ENCODE peak calls at places on chromosomes 1 and 21, in six cellular contexts. One of them, this sample, is unnamed.

GRCh38 chr1:222798111-222798510 is 16.7 kb upstream of the DISP1 start:
- DNase-seq in K562: no peak
- DNase-seq in HCT116: no peak
- DNase-seq in NT2/D1: no peak
- DNase-seq in GM12878: no peak
- DNase-seq in HepG2: peak
- DNase-seq in this sample: no peak

GRCh38 chr1:15417365-15417934 is 7.8 kb downstream of the EFHD2 start:
- DNase-seq in NT2/D1: no peak
- DNase-seq in K562: peak
- DNase-seq in GM12878: no peak
- DNase-seq in HCT116: no peak
- DNase-seq in HepG2: no peak
- DNase-seq in this sample: no peak

GRCh38 chr1:59752556-59753412 is 62.0 kb upstream of the HOOK1 start:
- DNase-seq in HCT116: no peak
- DNase-seq in HepG2: no peak
- DNase-seq in NT2/D1: no peak
- DNase-seq in GM12878: peak
- DNase-seq in K562: no peak
- DNase-seq in this sample: no peak

GRCh38 chr1:41347276-41347675 is 14.0 kb upstream of the FOXO6 start:
- DNase-seq in HCT116: no peak
- DNase-seq in HepG2: no peak
- DNase-seq in K562: no peak
- DNase-seq in NT2/D1: no peak
- DNase-seq in GM12878: no peak
- DNase-seq in this sample: no peak

GRCh38 chr1:202133016-202133415 is 10.3 kb downstream of the GPR37L1 start:
- DNase-seq in HepG2: no peak
- DNase-seq in GM12878: no peak
- DNase-seq in NT2/D1: no peak
- DNase-seq in K562: no peak
- DNase-seq in HCT116: no peak
- DNase-seq in this sample: no peak

GRCh38 chr1:45563843-45564242 is 13.2 kb downstream of the AKR1A1 start:
- DNase-seq in K562: no peak
- DNase-seq in HepG2: no peak
- DNase-seq in HCT116: no peak
- DNase-seq in GM12878: no peak
- DNase-seq in NT2/D1: no peak
- DNase-seq in this sample: no peak

GRCh38 chr1:247857986-247858356 is 984 bp downstream of the TRIM58 start:
- DNase-seq in K562: no peak
- DNase-seq in HCT116: no peak
- DNase-seq in HepG2: no peak
- DNase-seq in NT2/D1: no peak
- DNase-seq in GM12878: no peak
- DNase-seq in this sample: no peak

GRCh38 chr1:214957330-214958137 is 125.0 kb upstream of the KCNK2 start:
- DNase-seq in HCT116: no peak
- DNase-seq in K562: no peak
- DNase-seq in NT2/D1: peak
- DNase-seq in HepG2: no peak
- DNase-seq in GM12878: no peak
- DNase-seq in this sample: no peak

GRCh38 chr21:34698270-34699015 is 29.6 kb downstream of the CLIC6 start:
- DNase-seq in GM12878: no peak
- DNase-seq in HCT116: no peak
- DNase-seq in K562: no peak
- DNase-seq in HepG2: no peak
- DNase-seq in NT2/D1: peak
- DNase-seq in this sample: no peak

GRCh38 chr1:23393706-23394105 is 24.1 kb upstream of the ZNF436 start:
- DNase-seq in K562: no peak
- DNase-seq in NT2/D1: no peak
- DNase-seq in HCT116: no peak
- DNase-seq in HepG2: no peak
- DNase-seq in GM12878: no peak
- DNase-seq in this sample: no peak

GRCh38 chr1:147236448-147236847 is 6.0 kb upstream of the CHD1L start:
- DNase-seq in HCT116: no peak
- DNase-seq in GM12878: no peak
- DNase-seq in K562: no peak
- DNase-seq in HepG2: no peak
- DNase-seq in NT2/D1: no peak
- DNase-seq in this sample: no peak

GRCh38 chr1:44632511-44633072 is 41.7 kb downstream of the TMEM53 start:
- DNase-seq in NT2/D1: no peak
- DNase-seq in HCT116: no peak
- DNase-seq in K562: peak
- DNase-seq in GM12878: no peak
- DNase-seq in HepG2: no peak
- DNase-seq in this sample: no peak

GRCh38 chr1:223374064-223374610 is 10.2 kb upstream of the SUSD4 start:
- DNase-seq in HCT116: no peak
- DNase-seq in GM12878: no peak
- DNase-seq in K562: no peak
- DNase-seq in NT2/D1: no peak
- DNase-seq in HepG2: no peak
- DNase-seq in this sample: no peak

GRCh38 chr1:35112668-35113067 is 33.5 kb downstream of the ZMYM1 start:
- DNase-seq in GM12878: no peak
- DNase-seq in NT2/D1: no peak
- DNase-seq in HepG2: no peak
- DNase-seq in K562: no peak
- DNase-seq in HCT116: no peak
- DNase-seq in this sample: no peak

GRCh38 chr1:151005729-151006330 is 872 bp downstream of the MINDY1 start:
- DNase-seq in K562: no peak
- DNase-seq in HepG2: no peak
- DNase-seq in NT2/D1: no peak
- DNase-seq in HCT116: no peak
- DNase-seq in GM12878: no peak
- DNase-seq in this sample: no peak

GRCh38 chr21:31893841-31894240 is 21.0 kb downstream of the HUNK start:
- DNase-seq in HepG2: no peak
- DNase-seq in HCT116: no peak
- DNase-seq in GM12878: no peak
- DNase-seq in K562: no peak
- DNase-seq in NT2/D1: no peak
- DNase-seq in this sample: no peak

GRCh38 chr1:209527993-209528392 is 55.5 kb upstream of the CAMK1G start:
- DNase-seq in HepG2: peak
- DNase-seq in K562: peak
- DNase-seq in GM12878: no peak
- DNase-seq in NT2/D1: no peak
- DNase-seq in HCT116: no peak
- DNase-seq in this sample: no peak

GRCh38 chr21:45167796-45168222 is 93.4 kb downstream of the ADARB1 start:
- DNase-seq in GM12878: no peak
- DNase-seq in NT2/D1: no peak
- DNase-seq in HepG2: no peak
- DNase-seq in HCT116: no peak
- DNase-seq in K562: peak
- DNase-seq in this sample: no peak

GRCh38 chr21:45168522-45168921 is 94.1 kb downstream of the ADARB1 start:
- DNase-seq in NT2/D1: no peak
- DNase-seq in HCT116: no peak
- DNase-seq in GM12878: no peak
- DNase-seq in HepG2: no peak
- DNase-seq in K562: no peak
- DNase-seq in this sample: no peak

GRCh38 chr21:45170987-45171386 is 96.6 kb downstream of the ADARB1 start:
- DNase-seq in K562: no peak
- DNase-seq in GM12878: no peak
- DNase-seq in HCT116: no peak
- DNase-seq in NT2/D1: no peak
- DNase-seq in HepG2: no peak
- DNase-seq in this sample: no peak

GRCh38 chr21:45169682-45170081 is 95.3 kb downstream of the ADARB1 start:
- DNase-seq in NT2/D1: no peak
- DNase-seq in K562: no peak
- DNase-seq in HepG2: no peak
- DNase-seq in HCT116: no peak
- DNase-seq in GM12878: no peak
- DNase-seq in this sample: no peak

GRCh38 chr21:45169001-45169400 is 94.6 kb downstream of the ADARB1 start:
- DNase-seq in HepG2: no peak
- DNase-seq in NT2/D1: no peak
- DNase-seq in K562: no peak
- DNase-seq in HCT116: no peak
- DNase-seq in GM12878: no peak
- DNase-seq in this sample: no peak
- TF ChIP-seq ZNF274 in HepG2: no peak
- TF ChIP-seq ZNF274 in NT2/D1: no peak
- TF ChIP-seq ZNF274 in K562: no peak
- TF ChIP-seq ZNF274 in HCT116: no peak
- TF ChIP-seq ZNF274 in GM12878: no peak
- TF ChIP-seq ZNF274 in this sample: no peak

DNA sequence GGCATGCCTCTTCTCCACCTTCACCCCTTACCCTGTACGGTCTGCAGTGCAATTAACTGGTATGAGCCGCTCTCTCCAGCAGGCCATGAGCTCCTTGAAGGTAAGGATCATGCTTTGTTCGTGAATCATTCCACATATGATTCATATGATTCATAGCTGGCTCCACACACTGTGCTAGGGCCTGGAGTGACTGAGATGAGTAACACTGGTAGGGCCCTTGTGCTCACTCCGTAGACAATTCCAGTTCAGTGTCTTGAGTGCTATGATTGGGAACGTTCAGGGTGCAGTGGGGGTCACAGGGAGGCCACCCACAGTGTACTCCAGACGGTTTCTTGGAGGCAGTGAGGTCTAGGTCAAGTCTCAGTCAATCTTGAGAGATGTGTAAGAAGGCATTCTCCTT is 239.8 kb downstream of the LMX1A start:
- DNase-seq in NT2/D1: no peak
- DNase-seq in GM12878: no peak
- DNase-seq in HCT116: peak
- DNase-seq in HepG2: no peak
- DNase-seq in K562: no peak
- DNase-seq in this sample: no peak
- TF ChIP-seq ZNF274 in NT2/D1: no peak
- TF ChIP-seq ZNF274 in GM12878: no peak
- TF ChIP-seq ZNF274 in HCT116: no peak
- TF ChIP-seq ZNF274 in HepG2: no peak
- TF ChIP-seq ZNF274 in K562: no peak
- TF ChIP-seq ZNF274 in this sample: no peak

GRCh38 chr21:43662286-43662685 is 2.9 kb downstream of the RRP1B start:
- DNase-seq in NT2/D1: no peak
- DNase-seq in HCT116: no peak
- DNase-seq in K562: no peak
- DNase-seq in GM12878: no peak
- DNase-seq in HepG2: no peak
- DNase-seq in this sample: no peak
- TF ChIP-seq ZNF274 in NT2/D1: no peak
- TF ChIP-seq ZNF274 in HCT116: no peak
- TF ChIP-seq ZNF274 in K562: no peak
- TF ChIP-seq ZNF274 in GM12878: no peak
- TF ChIP-seq ZNF274 in HepG2: no peak
- TF ChIP-seq ZNF274 in this sample: no peak

GRCh38 chr1:168079761-168080160 is 57.0 kb downstream of the GPR161 start:
- DNase-seq in HCT116: peak
- DNase-seq in NT2/D1: no peak
- DNase-seq in K562: no peak
- DNase-seq in GM12878: no peak
- DNase-seq in HepG2: no peak
- DNase-seq in this sample: no peak
- TF ChIP-seq ZNF274 in HCT116: no peak
- TF ChIP-seq ZNF274 in NT2/D1: no peak
- TF ChIP-seq ZNF274 in K562: no peak
- TF ChIP-seq ZNF274 in GM12878: no peak
- TF ChIP-seq ZNF274 in HepG2: no peak
- TF ChIP-seq ZNF274 in this sample: no peak

GRCh38 chr1:49351744-49352143 is 575.1 kb upstream of the BEND5 start:
- DNase-seq in HCT116: no peak
- DNase-seq in HepG2: no peak
- DNase-seq in NT2/D1: no peak
- DNase-seq in K562: no peak
- DNase-seq in GM12878: no peak
- DNase-seq in this sample: no peak
- TF ChIP-seq ZNF274 in HCT116: no peak
- TF ChIP-seq ZNF274 in HepG2: no peak
- TF ChIP-seq ZNF274 in NT2/D1: no peak
- TF ChIP-seq ZNF274 in K562: no peak
- TF ChIP-seq ZNF274 in GM12878: no peak
- TF ChIP-seq ZNF274 in this sample: no peak

DNA sequence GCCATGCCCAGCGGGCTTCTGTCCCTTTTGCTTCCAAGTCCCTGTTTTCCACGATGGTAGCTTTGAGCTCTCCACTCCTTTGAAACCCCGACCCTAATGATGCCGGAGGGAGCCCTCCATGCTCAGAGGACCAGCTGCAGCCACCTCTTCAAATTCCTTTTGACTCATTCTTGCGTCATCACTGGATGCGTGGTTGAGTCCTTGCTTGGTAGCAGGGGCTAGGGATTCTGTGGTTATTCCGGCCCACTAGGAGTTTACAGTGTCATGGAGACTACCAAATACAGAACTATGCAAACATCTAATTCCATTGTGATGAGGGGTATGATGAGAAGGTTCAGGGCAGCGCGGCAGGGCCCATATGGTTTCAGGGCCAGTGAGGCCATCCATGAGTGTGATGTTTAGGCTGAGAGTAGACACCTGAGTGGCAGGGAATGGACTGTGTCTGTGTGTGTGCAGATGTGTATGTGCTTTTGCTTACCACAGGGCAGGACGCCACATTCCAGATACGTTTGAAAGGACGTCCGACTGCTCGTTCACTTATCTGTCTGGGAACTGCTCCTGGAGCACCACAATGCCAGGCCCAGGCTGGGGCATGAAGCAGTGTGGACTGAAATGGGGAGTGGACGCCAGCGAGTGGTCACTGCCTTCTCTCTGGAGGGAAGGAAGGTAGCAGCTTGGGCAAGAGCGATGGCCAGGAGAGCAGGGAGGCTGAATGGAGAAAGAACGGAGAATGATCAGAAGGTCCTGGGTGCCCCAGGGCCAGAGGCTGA is 30.4 kb upstream of the ZBTB21 start:
- DNase-seq in HCT116: peak
- DNase-seq in GM12878: no peak
- DNase-seq in NT2/D1: no peak
- DNase-seq in HepG2: peak
- DNase-seq in K562: no peak
- DNase-seq in this sample: no peak
- TF ChIP-seq ZNF274 in HCT116: no peak
- TF ChIP-seq ZNF274 in GM12878: no peak
- TF ChIP-seq ZNF274 in NT2/D1: no peak
- TF ChIP-seq ZNF274 in HepG2: no peak
- TF ChIP-seq ZNF274 in K562: no peak
- TF ChIP-seq ZNF274 in this sample: no peak

GRCh38 chr1:80445021-80445420 is 1355.7 kb upstream of the ADGRL2 start:
- DNase-seq in HepG2: no peak
- DNase-seq in K562: no peak
- DNase-seq in GM12878: no peak
- DNase-seq in HCT116: peak
- DNase-seq in NT2/D1: no peak
- DNase-seq in this sample: no peak
- TF ChIP-seq ZNF274 in HepG2: no peak
- TF ChIP-seq ZNF274 in K562: no peak
- TF ChIP-seq ZNF274 in GM12878: no peak
- TF ChIP-seq ZNF274 in HCT116: no peak
- TF ChIP-seq ZNF274 in NT2/D1: no peak
- TF ChIP-seq ZNF274 in this sample: no peak